ENCODE peak calls at places on chromosomes 7 and 10, in five cellular contexts. H, Y, L, G and D are unnamed samples.
A peak's percentile ranks its signal among the peaks of the same experiment; 100 is the strongest.

GRCh38 chr7:80027616-80028173 is 106.9 kb upstream of the GNAI1 start:
- DNase-seq in H (no peak), Y (no peak), L (no peak), G (no peak), D (no peak)

GRCh38 chr7:144384071-144384470 is 19.4 kb downstream of the NOBOX start:
- DNase-seq in H (peak; percentile 78), Y (no peak), L (no peak), G (no peak), D (no peak)

GRCh38 chr7:158821173-158822021 is 7.9 kb downstream of the ESYT2 start:
- DNase-seq in H (peak; percentile 44), Y (no peak), L (peak; percentile 15), G (no peak), D (no peak)

GRCh38 chr10:100346765-100347567 is at the start of gene SCD:
- DNase-seq in H (peak; percentile 95), Y (peak; percentile 94), L (peak; percentile 72), G (peak; percentile 94), D (peak; percentile 69)

GRCh38 chr10:16009736-16010259 is 149.5 kb upstream of the MINDY3 start:
- DNase-seq in H (no peak), Y (no peak), L (no peak), G (no peak), D (no peak)

GRCh38 chr7:65812281-65812680 is 60.6 kb upstream of the VKORC1L1 start:
- DNase-seq in H (no peak), Y (no peak), L (no peak), G (no peak), D (no peak)

GRCh38 chr10:33103980-33104379 is 145.9 kb upstream of the ITGB1 start:
- DNase-seq in H (no peak), Y (no peak), L (no peak), G (no peak), D (no peak)

GRCh38 chr7:29574659-29575058 is 11.0 kb downstream of the PRR15 start:
- DNase-seq in H (no peak), Y (no peak), L (no peak), G (no peak), D (no peak)

GRCh38 chr7:35828817-35829216 is 28.0 kb downstream of the SEPTIN7 start:
- DNase-seq in H (no peak), Y (no peak), L (no peak), G (no peak), D (no peak)

GRCh38 chr10:34031410-34031809 is 696.9 kb upstream of the NRP1 start:
- DNase-seq in H (no peak), Y (no peak), L (peak; percentile 71), G (peak; percentile 9), D (peak; percentile 46)

GRCh38 chr10:110269641-110270318 is 34.9 kb downstream of the SMNDC1 start:
- DNase-seq in H (peak; percentile 24), Y (no peak), L (no peak), G (peak; percentile 12), D (no peak)

GRCh38 chr7:134694767-134695166 is 48.1 kb downstream of the BPGM start:
- DNase-seq in H (no peak), Y (no peak), L (no peak), G (no peak), D (no peak)

GRCh38 chr10:98276316-98276715 is 8.3 kb upstream of the LOXL4 start:
- DNase-seq in H (no peak), Y (no peak), L (no peak), G (no peak), D (no peak)

GRCh38 chr10:108783897-108784296 is 1139.4 kb downstream of the XPNPEP1 start:
- DNase-seq in H (peak; percentile 58), Y (no peak), L (no peak), G (peak; percentile 14), D (no peak)

GRCh38 chr10:52477305-52477704 is 163.2 kb downstream of the DKK1 start:
- DNase-seq in H (no peak), Y (no peak), L (no peak), G (no peak), D (no peak)

GRCh38 chr10:5776150-5776880 is 36.9 kb downstream of the GDI2 start:
- DNase-seq in H (no peak), Y (no peak), L (no peak), G (no peak), D (no peak)

GRCh38 chr7:24337180-24337579 is 53.2 kb downstream of the NPY start:
- DNase-seq in H (no peak), Y (no peak), L (no peak), G (no peak), D (no peak)

GRCh38 chr10:84140036-84140379 is 699 bp downstream of the GHITM start:
- DNase-seq in H (peak; percentile 43), Y (peak; percentile 78), L (peak; percentile 26), G (no peak), D (no peak)

GRCh38 chr7:26864309-26865093 is at the start of gene SKAP2:
- DNase-seq in H (peak; percentile 100), Y (peak; percentile 99), L (peak; percentile 98), G (peak; percentile 99), D (peak; percentile 94)

GRCh38 chr10:72133517-72133916 is 45.2 kb upstream of the SPOCK2 start:
- DNase-seq in H (no peak), Y (no peak), L (no peak), G (no peak), D (no peak)

GRCh38 chr10:103745264-103746247 is 109.8 kb downstream of the SH3PXD2A start:
- DNase-seq in H (peak; percentile 41), Y (no peak), L (peak; percentile 23), G (peak; percentile 36), D (no peak)
- H3K4me1 ChIP-seq in H (peaks cover 7% of the 10 kb centered on the region), Y (no peaks in the 10 kb centered on the region), L (peaks cover 50% of the 10 kb centered on the region), G (no peaks in the 10 kb centered on the region), D (peaks cover 63% of the 10 kb centered on the region)

DNA sequence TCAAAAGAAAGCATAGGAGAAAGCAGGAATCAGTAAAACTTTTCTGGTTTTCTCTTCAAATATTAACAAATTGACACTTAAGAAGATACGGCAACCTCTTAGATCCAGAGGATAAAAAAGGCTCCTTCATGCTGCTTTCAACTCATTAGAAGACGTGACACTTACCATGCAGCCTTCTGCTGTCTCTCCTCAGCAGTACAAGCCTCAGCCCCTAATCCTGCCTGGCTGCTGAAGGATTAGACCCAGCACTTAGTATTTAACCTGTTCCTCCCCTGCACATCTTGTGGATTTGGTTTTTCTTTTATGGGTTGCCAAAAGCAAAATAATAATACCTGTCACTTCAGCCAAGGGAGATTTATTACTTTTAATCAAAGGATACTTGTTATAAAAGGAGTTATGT is 108.4 kb downstream of the LYZL1 start:
- DNase-seq in H (no peak), Y (no peak), L (no peak), G (no peak), D (no peak)
- H3K4me1 ChIP-seq in H (peaks cover 3% of the 10 kb centered on the region), Y (no peaks in the 10 kb centered on the region), L (no peaks in the 10 kb centered on the region), G (no peaks in the 10 kb centered on the region), D (no peaks in the 10 kb centered on the region)

GRCh38 chr7:91554893-91555292 is 290.7 kb downstream of the FZD1 start:
- DNase-seq in H (no peak), Y (no peak), L (no peak), G (no peak), D (no peak)

GRCh38 chr7:91559947-91560346 is 295.7 kb downstream of the FZD1 start:
- DNase-seq in H (no peak), Y (no peak), L (no peak), G (no peak), D (no peak)

GRCh38 chr7:91556239-91556638 is 292.0 kb downstream of the FZD1 start:
- DNase-seq in H (no peak), Y (no peak), L (no peak), G (no peak), D (no peak)

GRCh38 chr7:91556956-91557650 is 292.9 kb downstream of the FZD1 start:
- DNase-seq in H (no peak), Y (no peak), L (no peak), G (peak; percentile 81), D (no peak)

DNA sequence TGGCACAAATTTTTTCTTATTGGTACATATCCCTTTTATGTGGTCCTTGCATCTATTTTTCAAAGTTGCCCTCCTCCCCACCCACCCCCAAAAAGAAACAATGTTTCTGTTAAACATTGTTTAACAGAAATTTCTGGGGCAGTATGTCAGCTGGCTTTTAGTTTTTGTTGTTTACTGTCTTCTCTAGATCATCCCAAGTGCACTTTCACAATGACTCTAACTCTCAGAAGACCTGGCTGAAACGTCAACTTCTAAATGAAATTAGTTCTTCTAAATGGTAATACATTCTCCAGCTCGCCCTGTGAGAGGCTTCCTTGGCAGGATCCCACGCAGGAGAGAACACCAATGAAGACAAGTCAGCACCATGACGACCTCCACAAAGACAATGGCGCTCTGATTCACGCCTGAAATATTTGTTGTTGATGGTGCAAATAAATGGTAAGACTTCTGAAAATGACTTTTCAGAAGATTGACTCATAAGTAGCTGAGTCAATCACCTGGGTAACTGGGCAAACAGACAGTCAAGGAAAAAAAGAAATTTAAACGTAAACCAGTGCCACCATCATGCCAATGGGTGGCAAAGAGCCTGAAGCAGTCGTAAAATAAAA is 293.7 kb downstream of the FZD1 start:
- DNase-seq in H (no peak), Y (no peak), L (no peak), G (peak; percentile 38), D (no peak)
- H3K4me1 ChIP-seq in H (peaks cover 6% of the 10 kb centered on the region), Y (no peaks in the 10 kb centered on the region), L (no peaks in the 10 kb centered on the region), G (no peaks in the 10 kb centered on the region), D (no peaks in the 10 kb centered on the region)

DNA sequence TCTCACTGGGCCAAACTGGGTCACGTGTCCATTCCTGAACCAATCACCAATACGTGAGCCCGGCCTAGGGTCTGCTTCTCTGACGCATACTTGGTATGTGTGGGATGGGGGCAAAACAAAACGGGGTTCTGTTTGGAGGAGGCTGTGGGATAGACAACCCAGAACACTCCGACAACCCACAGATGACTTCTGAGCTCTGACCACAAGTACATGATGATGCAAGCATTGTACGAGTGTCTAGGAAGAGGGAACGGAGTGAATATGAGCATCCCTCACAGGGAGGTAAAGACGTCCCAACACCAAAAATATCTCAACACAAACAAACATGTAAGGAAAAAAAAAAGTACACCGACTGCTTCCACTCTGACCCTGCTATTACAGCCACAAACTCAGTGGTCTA is 5.6 kb downstream of the DAGLB start:
- DNase-seq in H (no peak), Y (no peak), L (no peak), G (no peak), D (no peak)
- H3K4me1 ChIP-seq in H (peaks cover 5% of the 10 kb centered on the region), Y (peaks cover 19% of the 10 kb centered on the region), L (peaks cover 74% of the 10 kb centered on the region), G (no peaks in the 10 kb centered on the region), D (peaks cover 42% of the 10 kb centered on the region)